ENCODE peak calls at places on chromosomes 7 and 10, in four cellular contexts. T is mesendoderm, V is H1, Z is IMR-90. N is an unnamed sample. For H3K79me1, the result is how much of the 10 kb centered on the place peaks cover.

GRCh38 chr7:90833443-90833842 is 237.3 kb downstream of the CDK14 start:
- DNase-seq in T (no peak), V (no peak), Z (peak), N (no peak)

GRCh38 chr7:105779856-105780815 is 96.3 kb downstream of the ATXN7L1 start:
- DNase-seq in T (peak), V (no peak), Z (no peak), N (no peak)

GRCh38 chr10:97573672-97574071 is 1.1 kb downstream of the ANKRD2 start:
- DNase-seq in T (no peak), V (no peak), Z (no peak), N (no peak)

GRCh38 chr7:106618480-106618879 is 42.5 kb downstream of the CCDC71L start:
- DNase-seq in T (no peak), V (no peak), Z (peak), N (no peak)

GRCh38 chr10:90138844-90139243 is 437.5 kb downstream of the KIF20B start:
- DNase-seq in T (peak), V (no peak), Z (no peak), N (no peak)

GRCh38 chr10:26222563-26222962 is 6.0 kb downstream of the GAD2 start:
- DNase-seq in T (peak), V (no peak), Z (no peak), N (no peak)

GRCh38 chr7:106715730-106716129 is 54.8 kb upstream of the CCDC71L start:
- DNase-seq in T (no peak), V (no peak), Z (no peak), N (no peak)

GRCh38 chr7:38541440-38541839 is 89.7 kb downstream of the AMPH start:
- DNase-seq in T (no peak), V (no peak), Z (no peak), N (no peak)

GRCh38 chr10:123496996-123497660 is 169.0 kb upstream of the GPR26 start:
- DNase-seq in T (peak), V (no peak), Z (no peak), N (no peak)

GRCh38 chr10:125444790-125445189 is 238.2 kb downstream of the TEX36 start:
- DNase-seq in T (peak), V (no peak), Z (no peak), N (no peak)

GRCh38 chr7:155787171-155787851 is 25.0 kb downstream of the SHH start:
- DNase-seq in T (no peak), V (no peak), Z (no peak), N (no peak)

GRCh38 chr7:1758417-1758858 is 88.4 kb downstream of the ELFN1 start:
- DNase-seq in T (peak), V (no peak), Z (peak), N (peak)

GRCh38 chr10:111200505-111201186 is 123.8 kb downstream of the ADRA2A start:
- DNase-seq in T (no peak), V (no peak), Z (no peak), N (no peak)

GRCh38 chr7:148286150-148286549 is 304.4 kb upstream of the C7orf33 start:
- DNase-seq in T (peak), V (no peak), Z (no peak), N (no peak)

GRCh38 chr7:132030161-132030568 is 473.7 kb upstream of the PODXL start:
- DNase-seq in T (peak), V (no peak), Z (no peak), N (no peak)

GRCh38 chr10:102627446-102628293 is 16.6 kb upstream of the TRIM8 start:
- DNase-seq in T (peak), V (peak), Z (peak), N (peak)

GRCh38 chr7:92916751-92917369 is 80.5 kb upstream of the CDK6 start:
- DNase-seq in T (peak), V (no peak), Z (peak), N (peak)

GRCh38 chr7:39085590-39086049 is 107.9 kb downstream of the POU6F2 start:
- DNase-seq in T (peak), V (no peak), Z (no peak), N (peak)

GRCh38 chr7:151705744-151706567 is 171.0 kb downstream of the PRKAG2 start:
- DNase-seq in T (peak), V (peak), Z (peak), N (peak)

GRCh38 chr10:114779803-114780609 is 41.6 kb upstream of the FHIP2A start:
- DNase-seq in T (peak), V (no peak), Z (peak), N (no peak)

GRCh38 chr7:107538001-107538400 is 25.7 kb downstream of the COG5 start:
- DNase-seq in T (no peak), V (no peak), Z (no peak), N (no peak)

GRCh38 chr7:151631968-151632749 is 112.5 kb upstream of the RHEB start:
- DNase-seq in T (peak), V (peak), Z (peak), N (peak)

GRCh38 chr7:42235734-42236133 is 1.3 kb downstream of the GLI3 start:
- DNase-seq in T (no peak), V (no peak), Z (no peak), N (no peak)

GRCh38 chr7:17640730-17641377 is 299.4 kb downstream of the SNX13 start:
- DNase-seq in T (peak), V (no peak), Z (peak), N (no peak)

GRCh38 chr7:26182706-26183105 is 17.8 kb downstream of the HNRNPA2B1 start:
- DNase-seq in T (no peak), V (no peak), Z (no peak), N (no peak)
- H3K79me1 ChIP-seq in T (under half), V (under half), Z (under half), N (under half)

GRCh38 chr10:132401396-132402168 is 4.6 kb downstream of the PWWP2B start:
- DNase-seq in T (no peak), V (no peak), Z (no peak), N (no peak)
- H3K79me1 ChIP-seq in T (under half), V (under half), Z (under half), N (under half)

DNA sequence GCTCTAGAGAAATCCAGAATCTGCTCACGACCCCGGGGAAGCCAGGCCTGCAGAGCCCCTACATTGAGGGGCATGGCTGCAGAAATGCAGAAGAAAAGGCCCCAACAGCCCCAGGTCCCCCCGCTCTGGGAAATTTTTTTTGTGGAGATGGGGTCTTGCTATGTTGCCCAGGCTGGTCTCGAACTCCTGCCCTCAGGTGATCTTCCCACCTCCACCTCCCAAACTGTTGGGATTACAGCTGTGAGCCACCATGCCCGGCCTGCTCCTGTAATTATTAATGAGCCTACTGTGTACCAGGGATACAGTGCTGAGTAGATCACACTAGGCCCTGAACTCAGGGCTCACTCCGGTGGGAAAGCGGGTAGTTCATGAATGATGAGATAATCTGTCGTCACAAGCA is 29.9 kb downstream of the TNRC18 start:
- DNase-seq in T (no peak), V (no peak), Z (no peak), N (no peak)
- H3K79me1 ChIP-seq in T (under half), V (under half), Z (half or more), N (under half)

DNA sequence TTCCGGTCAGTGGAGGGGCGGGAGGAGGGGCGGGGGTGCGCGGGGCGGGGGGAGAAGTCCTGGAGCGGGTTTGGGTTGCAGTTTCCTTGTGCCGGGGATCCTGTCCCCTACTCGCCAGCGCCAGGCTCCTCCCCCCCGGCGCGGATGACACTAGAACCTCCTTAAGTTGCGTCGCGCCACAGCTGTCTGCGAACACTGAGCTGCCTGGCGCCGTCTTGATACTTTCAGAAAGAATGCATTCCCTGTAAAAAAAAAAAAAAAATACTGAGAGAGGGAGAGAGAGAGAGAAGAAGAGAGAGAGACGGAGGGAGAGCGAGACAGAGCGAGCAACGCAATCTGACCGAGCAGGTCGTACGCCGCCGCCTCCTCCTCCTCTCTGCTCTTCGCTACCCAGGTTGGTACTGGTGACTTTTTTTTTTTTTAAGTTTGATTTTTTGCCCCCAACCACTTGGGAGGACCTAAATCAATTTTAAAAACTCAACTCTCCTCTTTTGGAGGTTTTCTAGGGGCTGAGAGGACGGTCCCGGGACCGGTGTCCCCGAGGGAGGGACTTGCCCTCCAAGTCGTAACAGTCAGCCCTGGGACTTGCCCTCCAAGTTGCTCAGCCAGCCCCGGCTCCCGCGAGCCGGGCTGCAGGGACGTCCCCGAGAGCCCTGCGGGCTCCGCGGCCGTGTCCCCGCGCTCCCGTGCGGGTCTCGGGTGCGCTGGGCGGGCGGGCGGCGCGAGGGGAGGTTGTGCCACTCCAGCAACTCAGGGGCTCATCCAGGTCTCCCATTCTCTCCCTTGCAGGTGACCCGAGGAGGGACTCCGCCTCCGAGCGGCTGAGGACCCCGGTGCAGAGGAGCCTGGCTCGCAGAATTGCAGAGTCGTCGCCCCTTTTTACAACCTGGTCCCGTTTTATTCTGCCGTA is at the start of gene GATA3:
- DNase-seq in T (peak), V (peak), Z (peak), N (peak)
- H3K79me1 ChIP-seq in T (under half), V (under half), Z (under half), N (under half)

DNA sequence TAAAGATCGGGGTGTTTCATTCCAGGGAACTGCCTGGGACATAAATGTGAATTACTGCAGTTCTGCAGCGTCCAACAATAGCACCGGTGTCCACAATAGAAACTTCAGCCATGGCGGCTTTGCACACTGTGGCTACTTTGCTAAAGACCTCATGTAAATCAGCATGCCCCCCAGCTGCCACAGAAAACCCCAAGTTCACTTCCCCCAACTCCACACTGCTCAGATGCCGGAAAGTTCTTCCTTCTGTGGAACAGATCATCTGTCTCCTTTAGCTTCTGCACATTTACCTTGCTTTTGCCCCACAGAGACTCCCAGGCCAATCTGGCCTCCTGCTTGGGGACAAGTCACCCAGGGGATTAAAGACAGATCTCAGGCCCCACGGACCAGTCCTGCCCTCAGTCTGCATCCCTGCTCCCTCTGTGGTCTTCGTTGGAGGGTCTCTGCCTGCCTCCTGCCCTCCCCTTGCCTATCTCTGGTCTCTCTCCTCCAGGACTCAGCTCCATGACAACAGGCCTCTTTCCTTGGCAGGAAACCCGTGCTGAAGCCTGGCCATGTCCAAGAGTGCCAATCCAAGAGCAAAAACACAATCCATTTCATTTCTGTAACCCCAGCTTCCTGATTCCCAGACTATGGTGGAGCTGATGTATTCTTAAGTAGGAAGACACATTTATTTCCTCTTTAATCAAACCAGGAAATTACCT is 403.2 kb downstream of the RPS24 start:
- DNase-seq in T (no peak), V (no peak), Z (no peak), N (no peak)
- H3K79me1 ChIP-seq in T (under half), V (under half), Z (under half), N (under half)

GRCh38 chr7:74501298-74501697 is 47.6 kb downstream of the GTF2IRD1 start:
- DNase-seq in T (no peak), V (no peak), Z (no peak), N (no peak)

GRCh38 chr7:74505426-74506328 is 52.0 kb downstream of the GTF2IRD1 start:
- DNase-seq in T (no peak), V (no peak), Z (peak), N (no peak)

GRCh38 chr7:74502216-74502891 is 48.6 kb downstream of the GTF2IRD1 start:
- DNase-seq in T (no peak), V (no peak), Z (no peak), N (no peak)

GRCh38 chr7:74503943-74504342 is 50.2 kb downstream of the GTF2IRD1 start:
- DNase-seq in T (no peak), V (no peak), Z (no peak), N (no peak)

GRCh38 chr7:74503061-74503460 is 49.4 kb downstream of the GTF2IRD1 start:
- DNase-seq in T (no peak), V (no peak), Z (no peak), N (no peak)
- H3K79me1 ChIP-seq in T (under half), V (under half), Z (half or more), N (under half)

DNA sequence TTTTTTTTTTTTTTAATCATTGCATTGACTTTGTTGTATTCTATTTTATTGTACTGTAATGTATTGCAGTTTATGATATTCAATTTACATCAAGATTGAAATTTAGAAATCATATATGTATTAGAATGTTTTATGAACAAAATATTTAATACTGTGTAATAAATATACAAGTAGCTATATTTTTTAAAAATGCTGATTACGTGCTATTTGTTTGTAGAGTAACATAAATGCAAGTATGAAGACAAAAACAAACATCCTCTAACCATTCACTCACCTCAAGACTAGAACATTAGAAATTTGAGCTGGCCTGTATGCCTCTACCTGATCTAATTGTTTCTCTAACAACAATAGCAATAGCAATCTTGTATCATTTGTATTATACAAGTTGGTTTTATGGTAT is 290.3 kb downstream of the GATA3 start:
- DNase-seq in T (no peak), V (no peak), Z (no peak), N (no peak)
- H3K79me1 ChIP-seq in T (under half), V (under half), Z (under half), N (under half)

GRCh38 chr7:157409753-157410727 is 73.2 kb downstream of the DNAJB6 start:
- DNase-seq in T (no peak), V (no peak), Z (no peak), N (peak)
- H3K79me1 ChIP-seq in T (under half), V (under half), Z (half or more), N (under half)

N was measured in H9.